ENCODE peak calls at places on chromosome 5, in five cellular contexts. P is neuronal stem cell, Q is mesenchymal stem cell, B is IMR-90, J is H1. K is an unnamed sample.

GRCh38 chr5:9468070-9468388 is 77.8 kb downstream of the SEMA5A start:
- DNase-seq in Q (peak; percentile 94), J (no peak), B (peak; percentile 94), P (no peak), K (peak; percentile 50)

GRCh38 chr5:83475540-83476469 is 4.3 kb downstream of the VCAN start:
- DNase-seq in J (no peak), B (peak; percentile 92), Q (peak; percentile 87), P (no peak), K (peak; percentile 70)

GRCh38 chr5:174229640-174230350 is 184.3 kb downstream of the NSG2 start:
- DNase-seq in B (peak; percentile 4), Q (no peak), P (no peak), J (no peak), K (no peak)

GRCh38 chr5:170896779-170897178 is 35.0 kb downstream of the RANBP17 start:
- DNase-seq in J (peak; percentile 49), B (peak; percentile 18), P (no peak), Q (no peak), K (peak; percentile 86)

GRCh38 chr5:156396063-156396829 is 69.3 kb downstream of the SGCD start:
- DNase-seq in Q (peak; percentile 46), P (no peak), B (peak; percentile 27), J (no peak), K (no peak)

GRCh38 chr5:77143998-77144836 is 57.1 kb upstream of the ZBED3 start:
- DNase-seq in Q (peak; percentile 75), J (peak; percentile 29), B (peak; percentile 79), P (peak; percentile 27), K (peak; percentile 78)

GRCh38 chr5:139884144-139884543 is 88.5 kb downstream of the PSD2 start:
- DNase-seq in B (no peak), Q (no peak), J (no peak), P (no peak), K (no peak)

GRCh38 chr5:126814721-126815404 is 37.9 kb downstream of the LMNB1 start:
- DNase-seq in Q (peak; percentile 39), B (peak; percentile 65), P (no peak), J (no peak), K (no peak)

GRCh38 chr5:55577353-55578060 is 42.7 kb upstream of the PLPP1 start:
- DNase-seq in B (no peak), P (no peak), J (no peak), Q (no peak), K (no peak)

GRCh38 chr5:170693701-170694100 is 89.8 kb upstream of the GABRP start:
- DNase-seq in Q (no peak), B (no peak), P (no peak), J (no peak), K (peak; percentile 54)

GRCh38 chr5:181246276-181247050 is 2.8 kb upstream of the RACK1 start:
- DNase-seq in P (peak; percentile 68), B (peak; percentile 78), J (no peak), Q (peak; percentile 91), K (peak; percentile 91)

GRCh38 chr5:111551569-111552275 is 39.4 kb upstream of the STARD4 start:
- DNase-seq in Q (peak; percentile 52), J (no peak), B (no peak), P (no peak), K (peak; percentile 68)

GRCh38 chr5:157370967-157371366 is 89.0 kb upstream of the NIPAL4 start:
- DNase-seq in B (peak; percentile 66), Q (peak; percentile 42), J (no peak), P (no peak), K (peak; percentile 73)

GRCh38 chr5:17305964-17306725 is 88.7 kb downstream of the BASP1 start:
- DNase-seq in B (peak; percentile 84), P (no peak), J (no peak), Q (peak; percentile 87), K (peak; percentile 47)

GRCh38 chr5:60403343-60404006 is 296.5 kb downstream of the DEPDC1B start:
- DNase-seq in B (no peak), Q (no peak), J (no peak), P (no peak), K (no peak)

GRCh38 chr5:144144956-144145751 is 25.3 kb downstream of the YIPF5 start:
- DNase-seq in B (no peak), P (no peak), J (no peak), Q (peak; percentile 8), K (no peak)

GRCh38 chr5:78661044-78661443 is 12.5 kb upstream of the LHFPL2 start:
- DNase-seq in P (no peak), Q (no peak), B (no peak), J (no peak), K (no peak)

GRCh38 chr5:150428106-150428876 is 15.6 kb upstream of the CD74 start:
- DNase-seq in P (no peak), J (no peak), Q (peak; percentile 31), B (no peak), K (no peak)

GRCh38 chr5:38468978-38469706 is 87.3 kb downstream of the LIFR start:
- DNase-seq in P (no peak), J (no peak), Q (no peak), B (no peak), K (no peak)

GRCh38 chr5:756171-756570 is 28.4 kb downstream of the ZDHHC11B start:
- DNase-seq in P (no peak), B (no peak), J (no peak), Q (no peak), K (no peak)

GRCh38 chr5:180142824-180143610 is 66.0 kb downstream of the RASGEF1C start:
- DNase-seq in Q (no peak), P (no peak), B (no peak), J (no peak), K (no peak)

GRCh38 chr5:53249529-53249928 is 140.0 kb upstream of the MOCS2 start:
- DNase-seq in P (no peak), Q (peak; percentile 87), J (no peak), B (peak; percentile 98), K (no peak)

GRCh38 chr5:96809898-96810297 is 2.2 kb upstream of the ERAP1 start:
- DNase-seq in J (no peak), B (no peak), Q (no peak), P (no peak), K (no peak)

GRCh38 chr5:59917121-59917520 is 23.6 kb upstream of the PDE4D start:
- DNase-seq in Q (peak; percentile 2), P (no peak), B (no peak), J (no peak), K (no peak)

GRCh38 chr5:157511656-157512644 is 51.9 kb downstream of the NIPAL4 start:
- DNase-seq in B (peak; percentile 98), P (no peak), Q (peak; percentile 97), J (no peak), K (peak; percentile 64)

GRCh38 chr5:101455048-101455447 is 552.0 kb upstream of the ST8SIA4 start:
- DNase-seq in Q (no peak), P (no peak), B (no peak), J (no peak), K (no peak)

GRCh38 chr5:52906845-52907244 is 82.3 kb upstream of the ITGA2 start:
- DNase-seq in Q (no peak), B (no peak), J (no peak), P (no peak), K (no peak)

GRCh38 chr5:97142521-97143254 is at the start of gene LIX1:
- DNase-seq in B (peak; percentile 36), J (no peak), Q (peak; percentile 57), P (peak; percentile 93), K (peak; percentile 95)

GRCh38 chr5:169580964-169581363 is 2.6 kb upstream of the SPDL1 start:
- DNase-seq in J (no peak), Q (no peak), P (no peak), B (no peak), K (no peak)

GRCh38 chr5:169584998-169585451 is 1.5 kb downstream of the SPDL1 start:
- DNase-seq in P (no peak), J (no peak), B (no peak), Q (peak; percentile 19), K (no peak)

GRCh38 chr5:169583101-169583423 is 511 bp upstream of the SPDL1 start:
- DNase-seq in P (no peak), Q (no peak), J (no peak), B (no peak), K (no peak)

GRCh38 chr5:169581580-169582227 is 1.9 kb upstream of the SPDL1 start:
- DNase-seq in B (peak; percentile 61), P (peak; percentile 44), J (no peak), Q (peak; percentile 76), K (peak; percentile 69)

DNA sequence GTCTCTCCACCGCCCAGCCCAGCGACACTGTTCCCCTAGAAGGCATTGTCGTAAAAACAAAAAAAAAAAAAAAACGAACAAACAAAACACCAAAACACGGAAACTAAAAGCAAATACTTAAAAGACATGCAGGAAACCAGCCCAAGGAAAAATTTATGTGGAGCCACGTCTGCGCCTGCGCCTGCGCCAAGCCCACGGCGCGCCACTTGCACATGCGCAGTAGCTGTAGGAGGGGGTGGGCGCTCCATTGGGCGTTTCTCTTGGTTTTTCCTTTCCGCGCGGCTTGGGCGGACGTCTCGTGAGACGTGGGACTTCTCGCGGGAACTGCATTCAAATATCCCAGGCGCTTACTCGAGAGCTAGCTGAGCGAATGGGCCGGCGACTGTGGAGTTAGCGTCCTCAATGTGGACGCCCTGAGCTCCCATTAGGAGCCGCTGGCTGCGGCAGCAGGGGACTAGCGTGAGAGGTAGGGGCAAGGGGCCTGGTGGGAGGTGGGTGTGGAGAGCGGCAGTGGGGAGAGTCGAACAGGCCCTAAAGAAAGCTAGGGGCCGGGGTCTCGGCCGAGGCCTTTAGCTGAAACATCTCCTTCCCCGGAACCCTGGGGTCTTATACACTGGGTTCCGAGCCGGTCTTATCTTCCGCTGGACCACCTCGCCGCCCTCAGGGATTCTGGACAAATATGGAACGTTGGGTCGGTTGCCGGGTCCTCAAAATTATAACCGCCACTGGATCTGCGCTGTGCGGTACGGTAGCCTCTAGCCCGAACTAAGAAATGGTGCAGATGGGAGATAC is at the start of gene SPDL1:
- DNase-seq in B (peak; percentile 95), J (peak; percentile 86), Q (peak; percentile 96), P (peak; percentile 96), K (peak; percentile 98)
- H3K4ac ChIP-seq in B (peak within 1 kb of the TSS; percentile 92), J (peak within 1 kb of the TSS; percentile 92), Q (peak within 1 kb of the TSS; percentile 86), P (no peak within 1 kb of the TSS), K (peak within 1 kb of the TSS; percentile 91)

DNA sequence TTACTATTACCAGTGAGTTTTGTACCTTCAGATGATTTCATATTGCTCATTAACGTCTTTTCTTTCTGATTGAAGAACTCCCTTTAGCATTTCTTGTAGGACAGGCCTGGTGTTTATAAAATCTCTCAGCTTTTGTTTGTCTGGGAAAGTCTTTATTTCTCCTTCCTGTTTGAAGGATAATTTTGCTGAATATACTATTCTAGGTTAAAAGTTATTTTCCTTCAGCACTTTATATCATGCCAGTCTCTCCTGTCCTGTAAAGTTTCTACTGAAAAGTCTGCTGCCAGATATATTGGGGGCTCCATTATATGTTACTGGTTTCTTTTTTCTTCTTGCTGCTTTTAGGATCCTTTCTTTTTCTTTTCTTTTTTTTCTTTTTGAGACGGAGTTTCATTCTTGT is 13.3 kb downstream of the CDK7 start:
- DNase-seq in P (no peak), B (no peak), Q (no peak), J (no peak), K (no peak)
- H3K4ac ChIP-seq in P (no peak overlapping the region), B (no peak overlapping the region), Q (no peak overlapping the region), J (no peak overlapping the region), K (no peak overlapping the region)

GRCh38 chr5:74326571-74327338 is 313.8 kb downstream of the ENC1 start:
- DNase-seq in B (peak; percentile 96), J (no peak), P (no peak), Q (peak; percentile 89), K (peak; percentile 78)
- H3K4ac ChIP-seq in B (no peak overlapping the region), J (no peak overlapping the region), P (no peak overlapping the region), Q (no peak overlapping the region), K (no peak overlapping the region)

DNA sequence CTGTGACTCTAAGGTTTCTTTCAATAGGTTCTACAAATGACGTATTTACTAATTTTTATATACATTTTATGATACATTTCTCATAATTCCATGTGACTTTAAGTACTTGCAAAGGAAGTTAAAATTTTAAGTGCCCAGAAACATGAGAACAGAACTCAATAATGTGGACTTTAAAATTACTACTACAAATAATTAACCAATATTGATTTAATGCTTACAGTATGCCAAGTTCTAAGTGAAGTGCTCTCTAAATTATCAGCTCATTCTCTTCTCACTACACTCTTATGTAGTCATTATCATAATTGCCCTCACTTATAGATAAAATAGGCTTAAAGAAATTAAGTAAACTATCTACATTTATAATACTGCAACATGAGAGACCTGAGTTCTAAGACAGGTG is 1690.7 kb upstream of the CDH9 start:
- DNase-seq in Q (no peak), B (no peak), P (no peak), J (no peak), K (no peak)
- H3K4ac ChIP-seq in Q (no peak overlapping the region), B (no peak overlapping the region), P (no peak overlapping the region), J (no peak overlapping the region), K (no peak overlapping the region)